ENCODE peak calls at places on chromosome 3, in four cellular contexts. P, Y, G and L are unnamed samples.

GRCh38 chr3:59839810-59840515 is 790.1 kb upstream of the CFAP20DC start:
- DNase-seq in G (no peak), Y (no peak), P (no peak), L (no peak)

GRCh38 chr3:141959921-141960554 is 83.6 kb downstream of the ATP1B3 start:
- DNase-seq in P (peak), G (peak), Y (no peak), L (no peak)

GRCh38 chr3:127455541-127456450 is 134.7 kb downstream of the TPRA1 start:
- DNase-seq in G (peak), P (no peak), Y (peak), L (no peak)

GRCh38 chr3:8336456-8336855 is 165.2 kb upstream of the LMCD1 start:
- DNase-seq in P (no peak), Y (no peak), G (no peak), L (no peak)

GRCh38 chr3:9205345-9206143 is 43.9 kb downstream of the SRGAP3 start:
- DNase-seq in Y (no peak), P (no peak), G (no peak), L (no peak)

GRCh38 chr3:42803800-42804112 is 534 bp downstream of the HIGD1A start:
- DNase-seq in P (no peak), G (no peak), Y (peak), L (no peak)

GRCh38 chr3:159748408-159748807 is 240.2 kb upstream of the IL12A start:
- DNase-seq in G (no peak), Y (no peak), P (no peak), L (no peak)

GRCh38 chr3:42439461-42440075 is 29.2 kb upstream of the LYZL4 start:
- DNase-seq in Y (no peak), G (no peak), P (no peak), L (no peak)

GRCh38 chr3:40980467-40980866 is 218.8 kb upstream of the CTNNB1 start:
- DNase-seq in P (no peak), Y (no peak), G (no peak), L (no peak)

GRCh38 chr3:87069963-87070362 is 79.0 kb upstream of the VGLL3 start:
- DNase-seq in Y (no peak), P (peak), G (peak), L (no peak)

GRCh38 chr3:68620211-68620610 is 312.1 kb downstream of the TAFA4 start:
- DNase-seq in Y (no peak), P (no peak), G (no peak), L (no peak)

GRCh38 chr3:18425641-18426403 is 683 bp upstream of the SATB1 start:
- DNase-seq in P (peak), G (no peak), Y (peak), L (no peak)

GRCh38 chr3:13143381-13144004 is 70.3 kb upstream of the IQSEC1 start:
- DNase-seq in G (no peak), P (no peak), Y (no peak), L (no peak)

GRCh38 chr3:104460477-104461406 is 906.0 kb upstream of the ALCAM start:
- DNase-seq in P (peak), Y (peak), G (peak), L (peak)

GRCh38 chr3:14929310-14930070 is 17.9 kb upstream of the NR2C2 start:
- DNase-seq in Y (no peak), P (no peak), G (no peak), L (no peak)

GRCh38 chr3:17157713-17158112 is 273.0 kb downstream of the PLCL2 start:
- DNase-seq in G (peak), Y (peak), P (no peak), L (no peak)

GRCh38 chr3:4568831-4569230 is 75.7 kb downstream of the ITPR1 start:
- DNase-seq in Y (no peak), G (no peak), P (no peak), L (no peak)

GRCh38 chr3:130759692-130760338 is 13.2 kb upstream of the PIK3R4 start:
- DNase-seq in Y (peak), G (peak), P (peak), L (no peak)

GRCh38 chr3:76824658-76825310 is 215.1 kb upstream of the ROBO2 start:
- DNase-seq in Y (no peak), G (no peak), P (no peak), L (peak)

GRCh38 chr3:59341441-59341840 is 291.6 kb upstream of the CFAP20DC start:
- DNase-seq in Y (no peak), P (no peak), G (no peak), L (no peak)

GRCh38 chr3:111081008-111081545 is 9.5 kb downstream of the NECTIN3 start:
- DNase-seq in Y (peak), P (no peak), G (peak), L (no peak)

GRCh38 chr3:114697441-114697840 is 403.6 kb downstream of the TIGIT start:
- DNase-seq in Y (no peak), P (no peak), G (no peak), L (no peak)

GRCh38 chr3:177946515-177946914 is 589.7 kb upstream of the KCNMB2 start:
- DNase-seq in P (no peak), Y (no peak), G (no peak), L (no peak)

GRCh38 chr3:11601446-11602241 is 42.1 kb downstream of the VGLL4 start:
- DNase-seq in Y (no peak), G (no peak), P (no peak), L (no peak)

DNA sequence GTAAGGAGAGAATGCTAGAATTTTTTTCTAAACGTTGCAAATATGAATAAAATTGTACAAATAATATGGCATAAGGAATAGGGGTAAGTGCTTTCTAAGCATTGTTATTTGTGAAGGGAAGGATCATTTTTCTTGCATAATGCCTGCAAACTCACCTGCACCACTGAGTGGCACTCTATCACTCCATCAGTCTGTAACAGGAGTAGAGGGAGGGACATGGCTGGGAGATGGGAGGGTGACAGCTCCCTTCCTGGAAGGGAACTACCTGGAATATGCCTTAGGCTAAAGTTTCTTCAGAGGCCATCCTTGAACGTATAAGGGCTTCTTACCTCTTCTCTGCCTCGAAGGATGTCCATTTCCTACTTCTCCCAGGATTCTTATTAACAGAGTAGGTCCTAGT is 3.0 kb downstream of the NAALADL2 start:
- DNase-seq in Y (peak), G (no peak), P (no peak), L (peak)
- TF ChIP-seq CTCF in Y (peak), G (peak), P (peak), L (peak)

GRCh38 chr3:49027634-49028033 is 1.6 kb downstream of the IMPDH2 start:
- DNase-seq in P (no peak), Y (no peak), G (no peak), L (no peak)

GRCh38 chr3:49029563-49029884 is 326 bp upstream of the IMPDH2 start:
- DNase-seq in P (no peak), G (no peak), Y (no peak), L (no peak)

GRCh38 chr3:49030331-49030730 is 1.1 kb upstream of the IMPDH2 start:
- DNase-seq in G (no peak), Y (no peak), P (no peak), L (no peak)

GRCh38 chr3:49028298-49028672 is 913 bp downstream of the IMPDH2 start:
- DNase-seq in P (no peak), Y (no peak), G (no peak), L (no peak)

GRCh38 chr3:49028673-49029562 is at the start of gene IMPDH2:
- DNase-seq in Y (peak), P (no peak), G (peak), L (peak)
- TF ChIP-seq CTCF in Y (no peak), P (peak), G (peak), L (no peak)

DNA sequence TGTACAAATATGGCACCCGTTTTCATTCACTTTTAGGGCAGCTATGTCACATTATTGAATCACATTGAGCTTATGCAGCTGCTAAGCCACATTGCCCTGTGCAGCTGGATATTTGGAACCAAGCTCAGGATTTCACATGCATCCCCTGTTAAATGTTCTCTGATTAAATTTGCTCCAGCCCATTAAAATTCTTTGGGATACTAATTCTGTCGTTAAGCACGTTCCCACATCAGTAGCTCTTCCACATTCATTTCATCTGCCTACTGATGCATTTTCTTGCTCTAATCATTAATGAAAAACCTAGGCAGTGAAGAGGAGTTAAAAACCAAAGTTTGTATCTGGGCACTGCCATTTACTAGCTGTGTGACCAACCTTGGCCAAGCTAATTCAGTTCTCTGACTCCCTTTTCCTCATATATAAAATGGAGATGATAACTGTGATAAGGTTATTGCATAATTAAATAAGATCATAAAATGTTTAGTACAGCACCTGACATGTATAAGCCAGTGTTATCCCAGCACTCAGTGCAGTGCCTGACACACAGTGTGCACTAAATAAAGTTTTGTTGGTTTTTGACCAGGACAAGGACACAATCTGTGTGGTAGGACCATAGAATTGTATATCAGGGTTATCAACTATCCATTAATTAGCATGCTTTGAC is 222.2 kb upstream of the ATP11B start:
- DNase-seq in Y (no peak), G (no peak), P (no peak), L (no peak)
- TF ChIP-seq CTCF in Y (no peak), G (no peak), P (no peak), L (no peak)

GRCh38 chr3:136075218-136075808 is 109.8 kb downstream of the PPP2R3A start:
- DNase-seq in P (peak), G (peak), Y (peak), L (peak)

GRCh38 chr3:136075816-136076215 is 110.3 kb downstream of the PPP2R3A start:
- DNase-seq in Y (no peak), P (no peak), G (peak), L (no peak)

GRCh38 chr3:136074546-136074945 is 109.0 kb downstream of the PPP2R3A start:
- DNase-seq in Y (no peak), G (peak), P (no peak), L (no peak)

DNA sequence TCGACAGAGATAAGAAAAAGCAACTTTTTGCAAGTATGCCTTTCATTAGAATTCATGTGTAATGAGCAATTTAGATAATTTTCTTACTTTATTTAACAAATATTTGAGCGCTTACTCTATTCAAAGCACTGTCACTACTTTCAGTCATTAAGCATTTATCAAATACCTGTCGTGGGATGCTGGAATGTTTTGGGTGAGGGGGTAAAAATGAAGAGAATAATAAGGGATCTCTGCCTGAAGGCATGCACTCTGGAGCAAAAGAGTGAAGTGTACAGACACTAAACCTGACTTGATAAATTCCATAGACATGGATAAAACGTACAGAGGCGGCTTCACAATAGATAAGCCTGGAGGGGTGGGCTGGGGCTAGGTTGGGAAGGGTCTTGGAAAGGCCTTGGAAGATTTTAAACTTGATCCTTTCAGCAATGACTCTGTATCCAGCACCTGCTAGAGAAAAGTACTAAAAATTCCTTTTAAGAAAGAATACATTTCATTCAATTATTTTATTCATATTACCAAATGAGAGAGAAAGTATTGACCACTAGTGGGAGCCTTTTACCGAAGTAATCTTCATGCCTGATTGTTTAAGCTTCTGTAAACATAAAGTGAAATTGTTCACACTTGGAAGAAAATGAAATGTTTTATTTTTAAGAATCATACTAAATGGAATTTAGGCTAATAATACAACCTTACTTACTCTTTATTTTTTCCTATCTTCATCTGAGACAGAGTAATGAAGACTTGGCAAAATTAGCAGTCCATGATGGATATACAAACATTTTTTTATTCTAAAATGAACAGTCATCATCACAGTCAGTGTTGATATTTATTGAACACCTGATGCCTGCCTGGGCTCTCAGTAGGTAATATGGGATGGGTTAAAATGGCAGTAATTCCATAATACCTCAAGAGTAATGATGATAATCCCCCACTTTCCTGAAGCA is 113.2 kb downstream of the PPP2R3A start:
- DNase-seq in P (peak), G (peak), Y (no peak), L (no peak)
- TF ChIP-seq CTCF in P (peak), G (peak), Y (no peak), L (peak)

DNA sequence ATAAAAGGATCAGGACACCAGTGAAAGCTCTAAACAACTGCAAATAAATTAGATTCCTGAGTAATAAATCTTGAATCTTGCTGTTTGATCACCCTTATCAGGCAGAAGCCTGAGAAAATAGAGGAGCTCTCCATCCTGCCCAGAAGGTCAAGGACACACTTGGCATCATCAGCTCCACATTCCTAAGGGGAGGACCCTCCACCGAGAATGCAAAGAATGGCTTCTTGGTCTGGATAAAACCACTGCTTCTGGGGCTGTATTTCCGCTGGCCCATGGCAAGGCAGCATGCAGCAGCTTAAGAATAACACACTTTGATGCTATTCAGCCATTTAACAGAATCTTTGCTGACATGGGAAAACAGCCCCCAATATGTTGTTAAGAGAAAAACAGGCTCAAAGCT is 108.9 kb upstream of the TSC22D2 start:
- DNase-seq in G (no peak), P (no peak), Y (no peak), L (no peak)
- TF ChIP-seq CTCF in G (no peak), P (no peak), Y (no peak), L (no peak)

GRCh38 chr3:96813134-96813819 is 1.1 kb upstream of the EPHA6 start:
- DNase-seq in P (peak), Y (peak), G (peak), L (peak)
- TF ChIP-seq CTCF in P (peak), Y (peak), G (peak), L (peak)